ENCODE peak calls at places on chromosomes 2 and 18, in five cellular contexts. V, W, I, M and F are unnamed samples.

GRCh38 chr2:207330912-207331311 is 165.2 kb upstream of the KLF7 start:
- DNase-seq in V (peak), W (no peak), I (no peak), M (no peak), F (no peak)

GRCh38 chr18:38718365-38718901 is 1152.8 kb upstream of the CELF4 start:
- DNase-seq in V (no peak), W (no peak), I (no peak), M (no peak), F (no peak)

GRCh38 chr18:37272841-37273240 is 292.8 kb downstream of the CELF4 start:
- DNase-seq in V (no peak), W (no peak), I (no peak), M (no peak), F (no peak)

GRCh38 chr18:14974088-14974487 is 226.1 kb downstream of the ANKRD30B start:
- DNase-seq in V (no peak), W (no peak), I (no peak), M (no peak), F (no peak)

GRCh38 chr2:174535757-174536703 is 49.2 kb upstream of the GPR155 start:
- DNase-seq in V (no peak), W (no peak), I (no peak), M (no peak), F (no peak)

GRCh38 chr2:45343618-45344017 is 267.4 kb downstream of the SRBD1 start:
- DNase-seq in V (no peak), W (peak), I (no peak), M (no peak), F (no peak)

GRCh38 chr2:125106710-125107109 is 1081.6 kb downstream of the CNTNAP5 start:
- DNase-seq in V (no peak), W (no peak), I (no peak), M (no peak), F (no peak)

GRCh38 chr18:76518543-76519155 is 23.6 kb upstream of the ZNF516 start:
- DNase-seq in V (no peak), W (peak), I (no peak), M (no peak), F (peak)

GRCh38 chr2:86468162-86469033 is 27.2 kb downstream of the KDM3A start:
- DNase-seq in V (no peak), W (no peak), I (no peak), M (no peak), F (no peak)

GRCh38 chr2:8617590-8617989 is 64.3 kb upstream of the ID2 start:
- DNase-seq in V (no peak), W (no peak), I (no peak), M (no peak), F (no peak)

GRCh38 chr2:181949047-181949446 is 36.6 kb upstream of the PPP1R1C start:
- DNase-seq in V (peak), W (no peak), I (no peak), M (no peak), F (no peak)

GRCh38 chr2:85846411-85846810 is 42.4 kb downstream of the ST3GAL5 start:
- DNase-seq in V (peak), W (no peak), I (no peak), M (no peak), F (no peak)

GRCh38 chr2:47535073-47535472 is 132.1 kb downstream of the MSH2 start:
- DNase-seq in V (no peak), W (no peak), I (no peak), M (no peak), F (no peak)

GRCh38 chr2:11697103-11697871 is 27.3 kb upstream of the NTSR2 start:
- DNase-seq in V (peak), W (no peak), I (no peak), M (no peak), F (no peak)

GRCh38 chr2:112173646-112174319 is 35.6 kb downstream of the FBLN7 start:
- DNase-seq in V (no peak), W (no peak), I (no peak), M (no peak), F (no peak)

GRCh38 chr2:118319271-118319684 is 231.0 kb downstream of the INSIG2 start:
- DNase-seq in V (no peak), W (peak), I (no peak), M (no peak), F (no peak)